ENCODE peak calls at places on chromosomes 16 and 17, in four cellular contexts. C, A, H and X are unnamed samples.

GRCh38 chr16:48393843-48394703 is 8.9 kb upstream of the SIAH1 start:
- DNase-seq in C (no peak), A (no peak), H (peak; percentile 88), X (no peak)

GRCh38 chr16:52597772-52598483 is 51.0 kb upstream of the TOX3 start:
- DNase-seq in C (peak; percentile 44), A (no peak), H (no peak), X (no peak)

GRCh38 chr16:78668393-78668792 is 568.9 kb downstream of the WWOX start:
- DNase-seq in C (no peak), A (no peak), H (no peak), X (no peak)

GRCh38 chr17:47324224-47325020 is 667 bp downstream of the EFCAB13 start:
- DNase-seq in C (peak; percentile 82), A (peak; percentile 71), H (peak; percentile 48), X (peak; percentile 78)

GRCh38 chr16:49622421-49623402 is 233.2 kb downstream of the ZNF423 start:
- DNase-seq in C (peak; percentile 22), A (no peak), H (no peak), X (no peak)

GRCh38 chr16:4353675-4354074 is 2.6 kb upstream of the PAM16 start:
- DNase-seq in C (no peak), A (no peak), H (no peak), X (no peak)

GRCh38 chr16:57721765-57722499 is 13.6 kb upstream of the KATNB1 start:
- DNase-seq in C (no peak), A (no peak), H (no peak), X (no peak)

GRCh38 chr17:28473542-28473941 is at the start of gene SLC13A2:
- DNase-seq in C (peak; percentile 43), A (no peak), H (no peak), X (no peak)

GRCh38 chr17:66135896-66136295 is 56.0 kb downstream of the CEP112 start:
- DNase-seq in C (no peak), A (peak; percentile 27), H (peak; percentile 4), X (peak; percentile 32)

GRCh38 chr17:74296548-74296936 is 22.5 kb downstream of the DNAI2 start:
- DNase-seq in C (peak; percentile 76), A (peak; percentile 26), H (peak; percentile 38), X (peak; percentile 28)

GRCh38 chr16:77394699-77395098 is 40.1 kb downstream of the ADAMTS18 start:
- DNase-seq in C (no peak), A (no peak), H (no peak), X (no peak)

GRCh38 chr17:41973457-41973856 is 6.9 kb downstream of the CNP start:
- DNase-seq in C (no peak), A (no peak), H (no peak), X (no peak)

GRCh38 chr17:67605259-67605912 is 112.3 kb upstream of the NOL11 start:
- DNase-seq in C (no peak), A (no peak), H (no peak), X (no peak)

GRCh38 chr17:19978206-19978802 is 676 bp upstream of the AKAP10 start:
- DNase-seq in C (peak; percentile 73), A (no peak), H (no peak), X (peak; percentile 11)

GRCh38 chr16:50598256-50598894 is 50.2 kb downstream of the NKD1 start:
- DNase-seq in C (no peak), A (no peak), H (no peak), X (no peak)

GRCh38 chr16:27083861-27084261 is 17.1 kb downstream of the C16orf82 start:
- DNase-seq in C (peak; percentile 84), A (no peak), H (no peak), X (no peak)

GRCh38 chr17:28334176-28334575 is 1.1 kb downstream of the IFT20 start:
- DNase-seq in C (no peak), A (no peak), H (peak; percentile 19), X (peak; percentile 31)

GRCh38 chr17:19262650-19263620 is 25.8 kb downstream of the EPN2 start:
- DNase-seq in C (no peak), A (peak; percentile 46), H (peak; percentile 69), X (peak; percentile 89)

GRCh38 chr16:86826931-86827330 is 248.6 kb downstream of the FOXL1 start:
- DNase-seq in C (peak; percentile 69), A (no peak), H (no peak), X (no peak)

GRCh38 chr17:68437979-68438877 is 19.1 kb downstream of the WIPI1 start:
- DNase-seq in C (peak; percentile 51), A (no peak), H (peak; percentile 47), X (peak; percentile 79)

GRCh38 chr16:29653436-29653835 is 9.6 kb upstream of the SPN start:
- DNase-seq in C (no peak), A (no peak), H (no peak), X (no peak)

GRCh38 chr17:41659813-41660212 is 28.9 kb upstream of the EIF1 start:
- DNase-seq in C (no peak), A (no peak), H (peak; percentile 22), X (no peak)

GRCh38 chr17:49998836-49999511 is 4.0 kb upstream of the DLX3 start:
- DNase-seq in C (peak; percentile 35), A (no peak), H (no peak), X (no peak)

GRCh38 chr17:81094744-81095607 is 60.0 kb downstream of the BAIAP2 start:
- DNase-seq in C (peak; percentile 86), A (peak; percentile 88), H (peak; percentile 100), X (peak; percentile 100)

GRCh38 chr17:81096741-81097133 is 61.8 kb downstream of the BAIAP2 start:
- DNase-seq in C (no peak), A (no peak), H (no peak), X (peak; percentile 56)

GRCh38 chr17:81097943-81098308 is 63.0 kb downstream of the BAIAP2 start:
- DNase-seq in C (no peak), A (no peak), H (peak; percentile 30), X (peak; percentile 29)

GRCh38 chr17:81095608-81095888 is 60.6 kb downstream of the BAIAP2 start:
- DNase-seq in C (no peak), A (no peak), H (no peak), X (no peak)

GRCh38 chr17:81097134-81097942 is 62.4 kb downstream of the BAIAP2 start:
- DNase-seq in C (peak; percentile 87), A (peak; percentile 52), H (peak; percentile 84), X (peak; percentile 90)
- H3K14ac ChIP-seq in C (peak overlapping the region; percentile 81), A (peak overlapping the region; percentile 72), H (peak overlapping the region; percentile 99), X (peak overlapping the region; percentile 81)

GRCh38 chr17:75722076-75722475 is 817 bp downstream of the ITGB4 start:
- DNase-seq in C (no peak), A (no peak), H (no peak), X (no peak)

GRCh38 chr17:75721463-75722011 is 278 bp downstream of the ITGB4 start:
- DNase-seq in C (no peak), A (no peak), H (no peak), X (no peak)

GRCh38 chr17:75724016-75725003 is 3.1 kb downstream of the ITGB4 start:
- DNase-seq in C (no peak), A (no peak), H (no peak), X (no peak)

GRCh38 chr17:75722542-75723095 is 1.4 kb downstream of the ITGB4 start:
- DNase-seq in C (no peak), A (no peak), H (no peak), X (no peak)

GRCh38 chr17:75723201-75723930 is 2.1 kb downstream of the ITGB4 start:
- DNase-seq in C (no peak), A (peak; percentile 98), H (no peak), X (no peak)
- H3K14ac ChIP-seq in C (no peak overlapping the region), A (peak overlapping the region; percentile 9), H (no peak overlapping the region), X (no peak overlapping the region)

GRCh38 chr17:81302861-81303326 is 7.8 kb upstream of the SLC38A10 start:
- DNase-seq in C (no peak), A (no peak), H (no peak), X (no peak)
- H3K14ac ChIP-seq in C (no peak overlapping the region), A (no peak overlapping the region), H (no peak overlapping the region), X (no peak overlapping the region)

DNA sequence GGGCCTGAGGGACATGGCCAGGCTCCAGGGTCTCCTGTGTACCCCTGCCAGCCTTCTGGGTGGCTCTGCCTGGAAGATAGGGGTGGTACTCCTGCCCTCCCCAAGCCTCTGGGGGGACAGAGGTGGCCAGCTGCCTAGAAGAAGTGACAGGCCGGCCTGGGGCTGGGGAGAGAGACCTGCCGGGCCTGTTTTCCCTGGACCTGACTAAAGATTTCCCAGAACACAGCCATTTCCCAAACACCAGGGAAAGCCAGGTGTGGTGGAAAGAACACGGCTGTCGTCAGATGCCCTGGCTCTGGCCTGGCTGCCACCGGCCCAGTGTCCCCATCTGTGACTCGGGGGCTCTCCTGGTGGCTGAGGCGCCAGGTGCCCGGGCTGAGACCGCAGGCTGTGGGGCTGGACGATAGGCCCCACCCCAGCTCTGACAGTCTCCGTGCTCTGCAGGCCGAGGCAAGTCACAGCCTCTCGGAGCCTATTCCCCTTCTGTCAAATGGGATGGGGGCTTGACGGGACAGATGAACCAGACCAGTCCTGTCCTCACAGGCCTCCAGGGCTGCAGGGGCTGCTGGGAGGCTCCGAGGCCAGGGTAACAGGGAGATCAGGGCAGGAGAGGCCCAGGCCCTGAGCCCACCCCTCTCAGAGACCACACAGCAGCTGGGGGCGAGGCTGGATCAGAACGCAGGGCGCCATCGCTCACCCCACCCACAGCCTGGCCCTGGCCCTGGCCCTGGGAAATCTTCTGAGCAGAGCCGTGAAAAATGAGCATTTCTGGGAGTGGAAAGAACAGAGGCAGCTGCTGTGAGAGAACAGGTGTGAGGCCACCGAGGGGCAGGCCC is 33.1 kb downstream of the CTU2 start:
- DNase-seq in C (no peak), A (no peak), H (no peak), X (no peak)
- H3K14ac ChIP-seq in C (no peak overlapping the region), A (no peak overlapping the region), H (no peak overlapping the region), X (no peak overlapping the region)

GRCh38 chr17:82328141-82328993 is 5.2 kb downstream of the SECTM1 start:
- DNase-seq in C (no peak), A (no peak), H (no peak), X (no peak)
- H3K14ac ChIP-seq in C (no peak overlapping the region), A (no peak overlapping the region), H (no peak overlapping the region), X (no peak overlapping the region)

DNA sequence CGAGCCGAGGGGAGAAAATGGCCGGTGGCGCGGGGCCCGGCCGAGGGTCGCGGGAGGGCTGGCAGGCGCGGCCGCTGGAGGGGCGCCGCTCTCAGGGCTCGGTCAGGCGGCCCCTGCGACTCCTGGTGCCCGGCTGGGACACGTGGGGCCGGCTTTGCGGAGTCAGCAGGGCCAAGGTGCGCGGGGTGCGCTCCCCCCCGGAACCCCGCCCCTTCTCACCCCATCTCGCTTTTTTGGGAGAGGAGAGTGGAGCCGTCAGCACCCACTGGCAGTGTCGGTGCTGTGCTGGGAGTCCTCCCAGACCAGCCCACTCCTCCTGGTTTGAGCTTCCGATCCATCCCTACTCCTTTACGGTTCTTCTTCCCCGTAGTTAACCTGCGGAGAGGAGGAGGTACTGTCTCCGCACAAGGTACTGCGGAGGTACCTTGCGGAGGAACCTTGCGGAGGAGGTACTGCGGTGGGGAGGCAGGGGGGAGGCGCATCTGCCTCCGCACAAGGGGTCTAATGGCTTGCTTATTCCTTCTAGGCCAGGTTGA is 19.0 kb upstream of the CBX8 start:
- DNase-seq in C (no peak), A (no peak), H (no peak), X (no peak)
- H3K14ac ChIP-seq in C (no peak overlapping the region), A (no peak overlapping the region), H (no peak overlapping the region), X (no peak overlapping the region)